ENCODE peak calls at places on chromosomes 12 and 14, in six cellular contexts. One of them, this sample, is unnamed.
A peak's percentile ranks its signal among the peaks of the same experiment; 100 is the strongest.

GRCh38 chr12:110256780-110257431 is 24.1 kb upstream of the ATP2A2 start:
- DNase-seq in K562: no peak
- DNase-seq in HepG2: no peak
- DNase-seq in SK-N-SH: no peak
- DNase-seq in GM12878: no peak
- DNase-seq in H1: no peak
- DNase-seq in this sample: peak; percentile 67

GRCh38 chr12:130508318-130508717 is 170.6 kb downstream of the PIWIL1 start:
- DNase-seq in K562: no peak
- DNase-seq in HepG2: no peak
- DNase-seq in SK-N-SH: no peak
- DNase-seq in GM12878: no peak
- DNase-seq in H1: no peak
- DNase-seq in this sample: no peak

GRCh38 chr12:19130224-19131019 is 889 bp downstream of the PLEKHA5 start:
- DNase-seq in K562: peak; percentile 52
- DNase-seq in HepG2: no peak
- DNase-seq in SK-N-SH: peak; percentile 69
- DNase-seq in GM12878: no peak
- DNase-seq in H1: no peak
- DNase-seq in this sample: peak; percentile 2

GRCh38 chr12:47078733-47079364 is 572 bp upstream of the PCED1B start:
- DNase-seq in K562: peak; percentile 34
- DNase-seq in HepG2: no peak
- DNase-seq in SK-N-SH: no peak
- DNase-seq in GM12878: no peak
- DNase-seq in H1: no peak
- DNase-seq in this sample: no peak

GRCh38 chr14:74551431-74551830 is 57.9 kb downstream of the ISCA2 start:
- DNase-seq in K562: no peak
- DNase-seq in HepG2: no peak
- DNase-seq in SK-N-SH: no peak
- DNase-seq in GM12878: no peak
- DNase-seq in H1: no peak
- DNase-seq in this sample: no peak

GRCh38 chr12:59637657-59638150 is 41.9 kb downstream of the SLC16A7 start:
- DNase-seq in K562: no peak
- DNase-seq in HepG2: no peak
- DNase-seq in SK-N-SH: no peak
- DNase-seq in GM12878: no peak
- DNase-seq in H1: no peak
- DNase-seq in this sample: no peak

GRCh38 chr14:54758041-54758440 is 144.6 kb downstream of the GCH1 start:
- DNase-seq in K562: no peak
- DNase-seq in HepG2: no peak
- DNase-seq in SK-N-SH: no peak
- DNase-seq in GM12878: no peak
- DNase-seq in H1: no peak
- DNase-seq in this sample: no peak

GRCh38 chr14:52399886-52400599 is 85.9 kb downstream of the PTGER2 start:
- DNase-seq in K562: no peak
- DNase-seq in HepG2: no peak
- DNase-seq in SK-N-SH: no peak
- DNase-seq in GM12878: no peak
- DNase-seq in H1: no peak
- DNase-seq in this sample: peak; percentile 46

GRCh38 chr12:113506867-113507266 is 35.2 kb upstream of the LHX5 start:
- DNase-seq in K562: no peak
- DNase-seq in HepG2: no peak
- DNase-seq in SK-N-SH: no peak
- DNase-seq in GM12878: no peak
- DNase-seq in H1: no peak
- DNase-seq in this sample: no peak

GRCh38 chr12:127146991-127147718 is 1119.8 kb upstream of the TMEM132C start:
- DNase-seq in K562: no peak
- DNase-seq in HepG2: no peak
- DNase-seq in SK-N-SH: no peak
- DNase-seq in GM12878: no peak
- DNase-seq in H1: no peak
- DNase-seq in this sample: no peak

GRCh38 chr12:127144770-127145169 is 1122.2 kb upstream of the TMEM132C start:
- DNase-seq in K562: no peak
- DNase-seq in HepG2: no peak
- DNase-seq in SK-N-SH: no peak
- DNase-seq in GM12878: no peak
- DNase-seq in H1: no peak
- DNase-seq in this sample: no peak

GRCh38 chr12:127147724-127148123 is 1119.2 kb upstream of the TMEM132C start:
- DNase-seq in K562: no peak
- DNase-seq in HepG2: no peak
- DNase-seq in SK-N-SH: no peak
- DNase-seq in GM12878: no peak
- DNase-seq in H1: no peak
- DNase-seq in this sample: no peak

GRCh38 chr12:127145929-127146789 is 1120.8 kb upstream of the TMEM132C start:
- DNase-seq in K562: peak; percentile 92
- DNase-seq in HepG2: no peak
- DNase-seq in SK-N-SH: peak; percentile 98
- DNase-seq in GM12878: no peak
- DNase-seq in H1: no peak
- DNase-seq in this sample: no peak

GRCh38 chr12:127145543-127145928 is 1121.4 kb upstream of the TMEM132C start:
- DNase-seq in K562: no peak
- DNase-seq in HepG2: no peak
- DNase-seq in SK-N-SH: no peak
- DNase-seq in GM12878: no peak
- DNase-seq in H1: no peak
- DNase-seq in this sample: no peak
- H3K4me3 ChIP-seq in K562: peak overlapping the region; percentile 73
- H3K4me3 ChIP-seq in HepG2: no peak overlapping the region
- H3K4me3 ChIP-seq in SK-N-SH: no peak overlapping the region
- H3K4me3 ChIP-seq in GM12878: no peak overlapping the region
- H3K4me3 ChIP-seq in H1: no peak overlapping the region
- H3K4me3 ChIP-seq in this sample: no peak overlapping the region

DNA sequence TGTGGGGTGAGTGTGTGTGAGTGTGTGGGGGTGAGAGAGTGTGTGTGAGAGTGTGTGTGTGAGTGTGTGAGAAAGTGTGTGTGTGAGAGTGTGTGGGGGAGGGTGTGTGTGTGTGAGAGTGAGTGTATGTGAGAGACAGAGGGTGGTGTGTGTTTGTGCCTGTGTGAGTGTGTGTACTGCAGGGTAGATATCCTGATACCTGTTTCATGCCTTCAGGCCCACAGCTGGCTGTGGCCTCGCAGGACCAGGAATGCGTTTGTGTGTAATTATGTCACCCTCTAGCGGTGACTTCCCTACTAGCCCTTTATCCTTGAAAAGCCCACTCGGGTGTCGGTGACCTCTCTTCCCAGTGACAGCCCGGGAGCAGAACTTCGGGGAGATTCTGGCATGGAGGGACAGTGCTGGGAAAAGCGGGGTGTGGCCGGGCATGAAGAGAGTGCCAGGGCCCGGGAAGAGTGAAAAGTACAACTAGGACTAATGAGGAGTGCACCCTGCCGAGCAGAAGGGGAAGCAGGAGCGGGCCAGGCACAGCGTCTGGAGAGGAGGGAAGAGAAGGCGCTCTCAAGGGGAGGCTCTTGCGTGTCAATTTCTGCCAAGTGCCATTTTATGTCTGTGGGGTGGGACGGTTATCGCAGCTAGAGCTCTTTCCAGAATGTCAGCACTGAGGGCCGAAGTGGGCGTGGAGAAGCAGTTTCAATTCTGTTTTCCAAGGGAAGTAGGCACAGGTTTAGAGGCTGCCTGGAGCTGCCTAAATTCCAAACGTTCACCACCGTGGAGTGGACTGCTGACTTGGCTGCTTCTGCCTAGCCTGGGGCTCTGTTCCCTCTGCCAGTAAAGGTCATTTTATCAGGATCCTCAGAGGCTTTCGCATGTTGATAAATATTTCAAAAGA is 11.0 kb upstream of the FBXL14 start:
- DNase-seq in K562: peak; percentile 70
- DNase-seq in HepG2: peak; percentile 70
- DNase-seq in SK-N-SH: peak; percentile 79
- DNase-seq in GM12878: no peak
- DNase-seq in H1: no peak
- DNase-seq in this sample: peak; percentile 34
- TF ChIP-seq GABPA in K562: no peak
- TF ChIP-seq GABPA in HepG2: no peak
- TF ChIP-seq GABPA in SK-N-SH: no peak
- TF ChIP-seq GABPA in GM12878: no peak
- TF ChIP-seq GABPA in H1: no peak
- TF ChIP-seq GABPA in this sample: no peak

DNA sequence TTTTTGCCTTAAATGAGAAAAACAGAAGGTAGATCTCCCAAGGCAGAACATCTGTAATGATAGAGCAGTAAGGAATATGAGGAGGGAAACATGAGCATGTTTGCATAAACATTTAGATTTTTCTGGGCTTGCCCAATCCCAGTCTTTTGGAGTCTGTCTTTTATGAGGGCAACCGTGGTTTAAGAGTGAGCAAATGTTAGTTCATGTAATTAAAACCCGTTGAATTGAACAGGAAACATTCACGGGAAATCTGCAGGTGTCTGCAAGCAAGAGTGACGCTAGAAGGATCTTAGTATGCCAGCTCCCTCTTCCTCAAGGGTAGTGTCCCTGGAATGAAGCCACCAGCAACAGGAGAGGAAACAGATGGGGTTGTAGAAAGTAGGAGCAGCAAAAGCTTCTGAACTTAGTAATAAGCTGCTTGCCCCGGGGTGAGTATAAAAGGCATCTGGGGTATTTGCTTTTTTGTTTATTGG is 79.4 kb downstream of the ARF6 start:
- DNase-seq in K562: no peak
- DNase-seq in HepG2: no peak
- DNase-seq in SK-N-SH: no peak
- DNase-seq in GM12878: no peak
- DNase-seq in H1: no peak
- DNase-seq in this sample: peak; percentile 32
- H3K4me3 ChIP-seq in K562: no peak overlapping the region
- H3K4me3 ChIP-seq in HepG2: no peak overlapping the region
- H3K4me3 ChIP-seq in SK-N-SH: no peak overlapping the region
- H3K4me3 ChIP-seq in GM12878: peak overlapping the region; percentile 49
- H3K4me3 ChIP-seq in H1: no peak overlapping the region
- H3K4me3 ChIP-seq in this sample: no peak overlapping the region

GRCh38 chr12:118358607-118359540 is 13.8 kb downstream of the TAOK3 start:
- DNase-seq in K562: peak; percentile 33
- DNase-seq in HepG2: no peak
- DNase-seq in SK-N-SH: no peak
- DNase-seq in GM12878: no peak
- DNase-seq in H1: no peak
- DNase-seq in this sample: peak; percentile 53
- TF ChIP-seq GABPA in K562: peak; percentile 84
- TF ChIP-seq GABPA in HepG2: no peak
- TF ChIP-seq GABPA in SK-N-SH: no peak
- TF ChIP-seq GABPA in GM12878: peak; percentile 81
- TF ChIP-seq GABPA in H1: no peak
- TF ChIP-seq GABPA in this sample: no peak

GRCh38 chr12:12228402-12228801 is 38.4 kb downstream of the LRP6 start:
- DNase-seq in K562: no peak
- DNase-seq in HepG2: no peak
- DNase-seq in SK-N-SH: no peak
- DNase-seq in GM12878: no peak
- DNase-seq in H1: no peak
- DNase-seq in this sample: no peak
- H3K4me3 ChIP-seq in K562: no peak overlapping the region
- H3K4me3 ChIP-seq in HepG2: no peak overlapping the region
- H3K4me3 ChIP-seq in SK-N-SH: no peak overlapping the region
- H3K4me3 ChIP-seq in GM12878: no peak overlapping the region
- H3K4me3 ChIP-seq in H1: no peak overlapping the region
- H3K4me3 ChIP-seq in this sample: no peak overlapping the region